ENCODE peak calls at places on chromosomes 6 and 20, in ten cellular contexts. M, A, C, Z, N, V, O, P, L and D are unnamed samples.

GRCh38 chr6:143429970-143430369 is 20.5 kb downstream of the ADAT2 start:
- DNase-seq in A (no peak), M (no peak), N (no peak), C (no peak), L (peak), O (no peak), Z (no peak), P (no peak), V (no peak), D (no peak)

GRCh38 chr6:29961966-29962365 is 19.6 kb downstream of the HLA-A start:
- DNase-seq in Z (no peak), C (no peak), M (no peak), P (no peak), O (no peak), V (no peak), L (no peak), A (no peak), N (no peak), D (no peak)

GRCh38 chr6:121748850-121749249 is 313.4 kb downstream of the GJA1 start:
- DNase-seq in V (no peak), P (no peak), M (no peak), O (no peak), A (no peak), Z (no peak), C (no peak), L (no peak), N (no peak), D (no peak)

GRCh38 chr6:126481319-126481718 is 141.4 kb downstream of the CENPW start:
- DNase-seq in A (no peak), N (no peak), L (no peak), C (no peak), P (no peak), V (no peak), M (no peak), O (no peak), Z (no peak), D (no peak)

GRCh38 chr6:127990081-127990480 is 89.2 kb upstream of the THEMIS start:
- DNase-seq in A (no peak), Z (no peak), N (no peak), C (no peak), P (no peak), O (no peak), L (no peak), V (no peak), M (no peak), D (no peak)

GRCh38 chr6:78797270-78797669 is 70.1 kb upstream of the IRAK1BP1 start:
- DNase-seq in L (no peak), P (no peak), V (no peak), N (no peak), A (no peak), O (no peak), M (no peak), C (no peak), Z (no peak), D (no peak)

GRCh38 chr6:160027076-160027475 is 58.2 kb downstream of the IGF2R start:
- DNase-seq in P (no peak), V (no peak), L (no peak), O (no peak), Z (no peak), C (no peak), A (no peak), M (no peak), N (no peak), D (no peak)

GRCh38 chr6:99613398-99613704 is 6.7 kb downstream of the PRDM13 start:
- DNase-seq in L (peak), M (peak), O (peak), A (peak), V (peak), C (no peak), N (no peak), P (no peak), Z (no peak), D (no peak)

GRCh38 chr20:12982098-12982497 is 26.7 kb upstream of the SPTLC3 start:
- DNase-seq in M (no peak), O (no peak), V (no peak), A (no peak), L (no peak), Z (no peak), C (no peak), P (no peak), N (no peak), D (no peak)